ENCODE peak calls at places on chromosomes 5 and 9, in six cellular contexts. One of them, this sample, is unnamed.
A peak's percentile ranks its signal among the peaks of the same experiment; 100 is the strongest.

GRCh38 chr5:132114150-132115121 is 40.8 kb downstream of the CSF2 start:
- DNase-seq in NCI-H2081: no peak
- DNase-seq in kidney tubule cell: no peak
- DNase-seq in stimulated activated CD8-positive, alpha-beta memory T cell treated with anti-CD3 and anti-CD28 coated beads, Interleukin-12 subunit alpha, Interleukin-12 subunit beta, amount 100 ng/mL, for 1 hour: no peak
- DNase-seq in amniotic stem cell: no peak
- DNase-seq in neural crest cell: no peak
- DNase-seq in this sample: no peak

GRCh38 chr5:32562841-32563240 is 22.5 kb upstream of the SUB1 start:
- DNase-seq in NCI-H2081: no peak
- DNase-seq in kidney tubule cell: no peak
- DNase-seq in stimulated activated CD8-positive, alpha-beta memory T cell treated with anti-CD3 and anti-CD28 coated beads, Interleukin-12 subunit alpha, Interleukin-12 subunit beta, amount 100 ng/mL, for 1 hour: no peak
- DNase-seq in amniotic stem cell: no peak
- DNase-seq in neural crest cell: no peak
- DNase-seq in this sample: no peak

GRCh38 chr9:110738982-110739381 is 70.4 kb downstream of the MUSK start:
- DNase-seq in NCI-H2081: no peak
- DNase-seq in kidney tubule cell: peak; percentile 47
- DNase-seq in stimulated activated CD8-positive, alpha-beta memory T cell treated with anti-CD3 and anti-CD28 coated beads, Interleukin-12 subunit alpha, Interleukin-12 subunit beta, amount 100 ng/mL, for 1 hour: no peak
- DNase-seq in amniotic stem cell: no peak
- DNase-seq in neural crest cell: no peak
- DNase-seq in this sample: no peak

GRCh38 chr5:144697847-144698262 is 527.2 kb downstream of the KCTD16 start:
- DNase-seq in NCI-H2081: no peak
- DNase-seq in kidney tubule cell: peak; percentile 93
- DNase-seq in stimulated activated CD8-positive, alpha-beta memory T cell treated with anti-CD3 and anti-CD28 coated beads, Interleukin-12 subunit alpha, Interleukin-12 subunit beta, amount 100 ng/mL, for 1 hour: no peak
- DNase-seq in amniotic stem cell: peak; percentile 94
- DNase-seq in neural crest cell: no peak
- DNase-seq in this sample: no peak

GRCh38 chr5:68216737-68217231 is 1.2 kb downstream of the PIK3R1 start:
- DNase-seq in NCI-H2081: peak; percentile 27
- DNase-seq in kidney tubule cell: peak; percentile 33
- DNase-seq in stimulated activated CD8-positive, alpha-beta memory T cell treated with anti-CD3 and anti-CD28 coated beads, Interleukin-12 subunit alpha, Interleukin-12 subunit beta, amount 100 ng/mL, for 1 hour: no peak
- DNase-seq in amniotic stem cell: no peak
- DNase-seq in neural crest cell: no peak
- DNase-seq in this sample: no peak

GRCh38 chr5:1550287-1551076 is 26.7 kb upstream of the LPCAT1 start:
- DNase-seq in NCI-H2081: no peak
- DNase-seq in kidney tubule cell: no peak
- DNase-seq in stimulated activated CD8-positive, alpha-beta memory T cell treated with anti-CD3 and anti-CD28 coated beads, Interleukin-12 subunit alpha, Interleukin-12 subunit beta, amount 100 ng/mL, for 1 hour: no peak
- DNase-seq in amniotic stem cell: no peak
- DNase-seq in neural crest cell: no peak
- DNase-seq in this sample: no peak

GRCh38 chr5:171157775-171158174 is 151.3 kb upstream of the TLX3 start:
- DNase-seq in NCI-H2081: peak; percentile 89
- DNase-seq in kidney tubule cell: no peak
- DNase-seq in stimulated activated CD8-positive, alpha-beta memory T cell treated with anti-CD3 and anti-CD28 coated beads, Interleukin-12 subunit alpha, Interleukin-12 subunit beta, amount 100 ng/mL, for 1 hour: no peak
- DNase-seq in amniotic stem cell: no peak
- DNase-seq in neural crest cell: no peak
- DNase-seq in this sample: peak; percentile 80

GRCh38 chr9:130835441-130836298 is 616 bp downstream of the ABL1 start:
- DNase-seq in NCI-H2081: peak; percentile 52
- DNase-seq in kidney tubule cell: peak; percentile 35
- DNase-seq in stimulated activated CD8-positive, alpha-beta memory T cell treated with anti-CD3 and anti-CD28 coated beads, Interleukin-12 subunit alpha, Interleukin-12 subunit beta, amount 100 ng/mL, for 1 hour: no peak
- DNase-seq in amniotic stem cell: no peak
- DNase-seq in neural crest cell: peak; percentile 37
- DNase-seq in this sample: peak; percentile 19

GRCh38 chr5:80958611-80959010 is 1.6 kb upstream of the RASGRF2 start:
- DNase-seq in NCI-H2081: peak; percentile 67
- DNase-seq in kidney tubule cell: no peak
- DNase-seq in stimulated activated CD8-positive, alpha-beta memory T cell treated with anti-CD3 and anti-CD28 coated beads, Interleukin-12 subunit alpha, Interleukin-12 subunit beta, amount 100 ng/mL, for 1 hour: no peak
- DNase-seq in amniotic stem cell: no peak
- DNase-seq in neural crest cell: no peak
- DNase-seq in this sample: no peak

GRCh38 chr9:89171693-89172092 is 6.9 kb downstream of the SHC3 start:
- DNase-seq in NCI-H2081: no peak
- DNase-seq in kidney tubule cell: no peak
- DNase-seq in stimulated activated CD8-positive, alpha-beta memory T cell treated with anti-CD3 and anti-CD28 coated beads, Interleukin-12 subunit alpha, Interleukin-12 subunit beta, amount 100 ng/mL, for 1 hour: no peak
- DNase-seq in amniotic stem cell: no peak
- DNase-seq in neural crest cell: no peak
- DNase-seq in this sample: peak; percentile 8

GRCh38 chr9:6055213-6055612 is 39.8 kb upstream of the RANBP6 start:
- DNase-seq in NCI-H2081: peak; percentile 72
- DNase-seq in kidney tubule cell: peak; percentile 91
- DNase-seq in stimulated activated CD8-positive, alpha-beta memory T cell treated with anti-CD3 and anti-CD28 coated beads, Interleukin-12 subunit alpha, Interleukin-12 subunit beta, amount 100 ng/mL, for 1 hour: peak; percentile 21
- DNase-seq in amniotic stem cell: peak; percentile 19
- DNase-seq in neural crest cell: peak; percentile 23
- DNase-seq in this sample: peak; percentile 41

GRCh38 chr5:169350016-169350415 is 49.1 kb upstream of the SLIT3 start:
- DNase-seq in NCI-H2081: no peak
- DNase-seq in kidney tubule cell: peak; percentile 95
- DNase-seq in stimulated activated CD8-positive, alpha-beta memory T cell treated with anti-CD3 and anti-CD28 coated beads, Interleukin-12 subunit alpha, Interleukin-12 subunit beta, amount 100 ng/mL, for 1 hour: no peak
- DNase-seq in amniotic stem cell: peak; percentile 59
- DNase-seq in neural crest cell: no peak
- DNase-seq in this sample: no peak

GRCh38 chr5:180204420-180204819 is 4.6 kb downstream of the RASGEF1C start:
- DNase-seq in NCI-H2081: no peak
- DNase-seq in kidney tubule cell: no peak
- DNase-seq in stimulated activated CD8-positive, alpha-beta memory T cell treated with anti-CD3 and anti-CD28 coated beads, Interleukin-12 subunit alpha, Interleukin-12 subunit beta, amount 100 ng/mL, for 1 hour: no peak
- DNase-seq in amniotic stem cell: no peak
- DNase-seq in neural crest cell: no peak
- DNase-seq in this sample: no peak

GRCh38 chr5:83368317-83368716 is 103.2 kb upstream of the VCAN start:
- DNase-seq in NCI-H2081: no peak
- DNase-seq in kidney tubule cell: peak; percentile 17
- DNase-seq in stimulated activated CD8-positive, alpha-beta memory T cell treated with anti-CD3 and anti-CD28 coated beads, Interleukin-12 subunit alpha, Interleukin-12 subunit beta, amount 100 ng/mL, for 1 hour: no peak
- DNase-seq in amniotic stem cell: peak; percentile 54
- DNase-seq in neural crest cell: no peak
- DNase-seq in this sample: no peak

GRCh38 chr5:55407059-55407684 is 99.4 kb downstream of the MTREX start:
- DNase-seq in NCI-H2081: peak; percentile 18
- DNase-seq in kidney tubule cell: peak; percentile 37
- DNase-seq in stimulated activated CD8-positive, alpha-beta memory T cell treated with anti-CD3 and anti-CD28 coated beads, Interleukin-12 subunit alpha, Interleukin-12 subunit beta, amount 100 ng/mL, for 1 hour: no peak
- DNase-seq in amniotic stem cell: peak; percentile 10
- DNase-seq in neural crest cell: no peak
- DNase-seq in this sample: no peak

GRCh38 chr9:3323714-3324113 is 202.1 kb downstream of the RFX3 start:
- DNase-seq in NCI-H2081: no peak
- DNase-seq in kidney tubule cell: no peak
- DNase-seq in stimulated activated CD8-positive, alpha-beta memory T cell treated with anti-CD3 and anti-CD28 coated beads, Interleukin-12 subunit alpha, Interleukin-12 subunit beta, amount 100 ng/mL, for 1 hour: no peak
- DNase-seq in amniotic stem cell: no peak
- DNase-seq in neural crest cell: no peak
- DNase-seq in this sample: no peak

GRCh38 chr5:151051066-151051930 is 29.5 kb downstream of the TNIP1 start:
- DNase-seq in NCI-H2081: peak; percentile 25
- DNase-seq in kidney tubule cell: peak; percentile 78
- DNase-seq in stimulated activated CD8-positive, alpha-beta memory T cell treated with anti-CD3 and anti-CD28 coated beads, Interleukin-12 subunit alpha, Interleukin-12 subunit beta, amount 100 ng/mL, for 1 hour: peak; percentile 41
- DNase-seq in amniotic stem cell: peak; percentile 47
- DNase-seq in neural crest cell: peak; percentile 71
- DNase-seq in this sample: peak; percentile 14

GRCh38 chr9:113957778-113958430 is 81.8 kb downstream of the ZNF618 start:
- DNase-seq in NCI-H2081: no peak
- DNase-seq in kidney tubule cell: peak; percentile 92
- DNase-seq in stimulated activated CD8-positive, alpha-beta memory T cell treated with anti-CD3 and anti-CD28 coated beads, Interleukin-12 subunit alpha, Interleukin-12 subunit beta, amount 100 ng/mL, for 1 hour: no peak
- DNase-seq in amniotic stem cell: peak; percentile 86
- DNase-seq in neural crest cell: no peak
- DNase-seq in this sample: no peak

GRCh38 chr5:19352120-19352519 is 635.9 kb downstream of the CDH18 start:
- DNase-seq in NCI-H2081: no peak
- DNase-seq in kidney tubule cell: no peak
- DNase-seq in stimulated activated CD8-positive, alpha-beta memory T cell treated with anti-CD3 and anti-CD28 coated beads, Interleukin-12 subunit alpha, Interleukin-12 subunit beta, amount 100 ng/mL, for 1 hour: no peak
- DNase-seq in amniotic stem cell: no peak
- DNase-seq in neural crest cell: no peak
- DNase-seq in this sample: no peak

GRCh38 chr5:39284552-39284951 is 65.2 kb upstream of the FYB1 start:
- DNase-seq in NCI-H2081: peak; percentile 96
- DNase-seq in kidney tubule cell: no peak
- DNase-seq in stimulated activated CD8-positive, alpha-beta memory T cell treated with anti-CD3 and anti-CD28 coated beads, Interleukin-12 subunit alpha, Interleukin-12 subunit beta, amount 100 ng/mL, for 1 hour: no peak
- DNase-seq in amniotic stem cell: no peak
- DNase-seq in neural crest cell: no peak
- DNase-seq in this sample: no peak

GRCh38 chr9:135309763-135310125 is 169.8 kb upstream of the PPP1R26 start:
- DNase-seq in NCI-H2081: no peak
- DNase-seq in kidney tubule cell: no peak
- DNase-seq in stimulated activated CD8-positive, alpha-beta memory T cell treated with anti-CD3 and anti-CD28 coated beads, Interleukin-12 subunit alpha, Interleukin-12 subunit beta, amount 100 ng/mL, for 1 hour: no peak
- DNase-seq in amniotic stem cell: no peak
- DNase-seq in neural crest cell: no peak
- DNase-seq in this sample: no peak

GRCh38 chr9:137989156-137989555 is 111.6 kb downstream of the CACNA1B start:
- DNase-seq in NCI-H2081: no peak
- DNase-seq in kidney tubule cell: no peak
- DNase-seq in stimulated activated CD8-positive, alpha-beta memory T cell treated with anti-CD3 and anti-CD28 coated beads, Interleukin-12 subunit alpha, Interleukin-12 subunit beta, amount 100 ng/mL, for 1 hour: no peak
- DNase-seq in amniotic stem cell: no peak
- DNase-seq in neural crest cell: no peak
- DNase-seq in this sample: no peak

GRCh38 chr5:110361501-110361900 is 365.0 kb downstream of the TMEM232 start:
- DNase-seq in NCI-H2081: no peak
- DNase-seq in kidney tubule cell: peak; percentile 53
- DNase-seq in stimulated activated CD8-positive, alpha-beta memory T cell treated with anti-CD3 and anti-CD28 coated beads, Interleukin-12 subunit alpha, Interleukin-12 subunit beta, amount 100 ng/mL, for 1 hour: no peak
- DNase-seq in amniotic stem cell: no peak
- DNase-seq in neural crest cell: no peak
- DNase-seq in this sample: no peak

GRCh38 chr9:92728831-92729734 is 35.5 kb downstream of the BICD2 start:
- DNase-seq in NCI-H2081: no peak
- DNase-seq in kidney tubule cell: no peak
- DNase-seq in stimulated activated CD8-positive, alpha-beta memory T cell treated with anti-CD3 and anti-CD28 coated beads, Interleukin-12 subunit alpha, Interleukin-12 subunit beta, amount 100 ng/mL, for 1 hour: no peak
- DNase-seq in amniotic stem cell: no peak
- DNase-seq in neural crest cell: no peak
- DNase-seq in this sample: peak; percentile 4

GRCh38 chr5:37776826-37777225 is 63.0 kb downstream of the GDNF start:
- DNase-seq in NCI-H2081: no peak
- DNase-seq in kidney tubule cell: no peak
- DNase-seq in stimulated activated CD8-positive, alpha-beta memory T cell treated with anti-CD3 and anti-CD28 coated beads, Interleukin-12 subunit alpha, Interleukin-12 subunit beta, amount 100 ng/mL, for 1 hour: no peak
- DNase-seq in amniotic stem cell: peak; percentile 12
- DNase-seq in neural crest cell: no peak
- DNase-seq in this sample: no peak

GRCh38 chr9:133304477-133305377 is 29.7 kb upstream of the ABO start:
- DNase-seq in NCI-H2081: no peak
- DNase-seq in kidney tubule cell: no peak
- DNase-seq in stimulated activated CD8-positive, alpha-beta memory T cell treated with anti-CD3 and anti-CD28 coated beads, Interleukin-12 subunit alpha, Interleukin-12 subunit beta, amount 100 ng/mL, for 1 hour: no peak
- DNase-seq in amniotic stem cell: no peak
- DNase-seq in neural crest cell: no peak
- DNase-seq in this sample: no peak

GRCh38 chr5:80834710-80835109 is 125.5 kb upstream of the RASGRF2 start:
- DNase-seq in NCI-H2081: no peak
- DNase-seq in kidney tubule cell: peak; percentile 3
- DNase-seq in stimulated activated CD8-positive, alpha-beta memory T cell treated with anti-CD3 and anti-CD28 coated beads, Interleukin-12 subunit alpha, Interleukin-12 subunit beta, amount 100 ng/mL, for 1 hour: no peak
- DNase-seq in amniotic stem cell: no peak
- DNase-seq in neural crest cell: no peak
- DNase-seq in this sample: no peak

GRCh38 chr9:132583584-132584304 is 1.3 kb downstream of the BARHL1 start:
- DNase-seq in NCI-H2081: no peak
- DNase-seq in kidney tubule cell: no peak
- DNase-seq in stimulated activated CD8-positive, alpha-beta memory T cell treated with anti-CD3 and anti-CD28 coated beads, Interleukin-12 subunit alpha, Interleukin-12 subunit beta, amount 100 ng/mL, for 1 hour: no peak
- DNase-seq in amniotic stem cell: no peak
- DNase-seq in neural crest cell: no peak
- DNase-seq in this sample: no peak

GRCh38 chr5:142869883-142870282 is 99.7 kb downstream of the ARHGAP26 start:
- DNase-seq in NCI-H2081: peak; percentile 9
- DNase-seq in kidney tubule cell: peak; percentile 48
- DNase-seq in stimulated activated CD8-positive, alpha-beta memory T cell treated with anti-CD3 and anti-CD28 coated beads, Interleukin-12 subunit alpha, Interleukin-12 subunit beta, amount 100 ng/mL, for 1 hour: no peak
- DNase-seq in amniotic stem cell: no peak
- DNase-seq in neural crest cell: no peak
- DNase-seq in this sample: no peak

GRCh38 chr9:75979362-75979761 is 88.9 kb downstream of the PCSK5 start:
- DNase-seq in NCI-H2081: no peak
- DNase-seq in kidney tubule cell: peak; percentile 18
- DNase-seq in stimulated activated CD8-positive, alpha-beta memory T cell treated with anti-CD3 and anti-CD28 coated beads, Interleukin-12 subunit alpha, Interleukin-12 subunit beta, amount 100 ng/mL, for 1 hour: no peak
- DNase-seq in amniotic stem cell: no peak
- DNase-seq in neural crest cell: no peak
- DNase-seq in this sample: no peak

GRCh38 chr9:124975131-124975530 is 34.2 kb upstream of the GOLGA1 start:
- DNase-seq in NCI-H2081: no peak
- DNase-seq in kidney tubule cell: peak; percentile 16
- DNase-seq in stimulated activated CD8-positive, alpha-beta memory T cell treated with anti-CD3 and anti-CD28 coated beads, Interleukin-12 subunit alpha, Interleukin-12 subunit beta, amount 100 ng/mL, for 1 hour: no peak
- DNase-seq in amniotic stem cell: no peak
- DNase-seq in neural crest cell: no peak
- DNase-seq in this sample: no peak

GRCh38 chr9:91836515-91836914 is 113.5 kb downstream of the ROR2 start:
- DNase-seq in NCI-H2081: no peak
- DNase-seq in kidney tubule cell: no peak
- DNase-seq in stimulated activated CD8-positive, alpha-beta memory T cell treated with anti-CD3 and anti-CD28 coated beads, Interleukin-12 subunit alpha, Interleukin-12 subunit beta, amount 100 ng/mL, for 1 hour: no peak
- DNase-seq in amniotic stem cell: no peak
- DNase-seq in neural crest cell: no peak
- DNase-seq in this sample: no peak

GRCh38 chr5:114327987-114328386 is 33.9 kb upstream of the KCNN2 start:
- DNase-seq in NCI-H2081: no peak
- DNase-seq in kidney tubule cell: no peak
- DNase-seq in stimulated activated CD8-positive, alpha-beta memory T cell treated with anti-CD3 and anti-CD28 coated beads, Interleukin-12 subunit alpha, Interleukin-12 subunit beta, amount 100 ng/mL, for 1 hour: no peak
- DNase-seq in amniotic stem cell: no peak
- DNase-seq in neural crest cell: no peak
- DNase-seq in this sample: no peak

GRCh38 chr5:6676702-6677101 is 36.5 kb upstream of the TENT4A start:
- DNase-seq in NCI-H2081: no peak
- DNase-seq in kidney tubule cell: peak; percentile 64
- DNase-seq in stimulated activated CD8-positive, alpha-beta memory T cell treated with anti-CD3 and anti-CD28 coated beads, Interleukin-12 subunit alpha, Interleukin-12 subunit beta, amount 100 ng/mL, for 1 hour: no peak
- DNase-seq in amniotic stem cell: no peak
- DNase-seq in neural crest cell: no peak
- DNase-seq in this sample: no peak

GRCh38 chr9:86774101-86774500 is 173.2 kb downstream of the GAS1 start:
- DNase-seq in NCI-H2081: no peak
- DNase-seq in kidney tubule cell: no peak
- DNase-seq in stimulated activated CD8-positive, alpha-beta memory T cell treated with anti-CD3 and anti-CD28 coated beads, Interleukin-12 subunit alpha, Interleukin-12 subunit beta, amount 100 ng/mL, for 1 hour: no peak
- DNase-seq in amniotic stem cell: no peak
- DNase-seq in neural crest cell: no peak
- DNase-seq in this sample: no peak

GRCh38 chr9:134296301-134297081 is 29.8 kb upstream of the RXRA start:
- DNase-seq in NCI-H2081: no peak
- DNase-seq in kidney tubule cell: no peak
- DNase-seq in stimulated activated CD8-positive, alpha-beta memory T cell treated with anti-CD3 and anti-CD28 coated beads, Interleukin-12 subunit alpha, Interleukin-12 subunit beta, amount 100 ng/mL, for 1 hour: no peak
- DNase-seq in amniotic stem cell: no peak
- DNase-seq in neural crest cell: no peak
- DNase-seq in this sample: no peak

GRCh38 chr5:127439544-127440096 is 77.8 kb upstream of the PRRC1 start:
- DNase-seq in NCI-H2081: no peak
- DNase-seq in kidney tubule cell: no peak
- DNase-seq in stimulated activated CD8-positive, alpha-beta memory T cell treated with anti-CD3 and anti-CD28 coated beads, Interleukin-12 subunit alpha, Interleukin-12 subunit beta, amount 100 ng/mL, for 1 hour: no peak
- DNase-seq in amniotic stem cell: no peak
- DNase-seq in neural crest cell: no peak
- DNase-seq in this sample: no peak

GRCh38 chr9:94210616-94211603 is 48.2 kb upstream of the ZNF169 start:
- DNase-seq in NCI-H2081: no peak
- DNase-seq in kidney tubule cell: peak; percentile 15
- DNase-seq in stimulated activated CD8-positive, alpha-beta memory T cell treated with anti-CD3 and anti-CD28 coated beads, Interleukin-12 subunit alpha, Interleukin-12 subunit beta, amount 100 ng/mL, for 1 hour: no peak
- DNase-seq in amniotic stem cell: no peak
- DNase-seq in neural crest cell: no peak
- DNase-seq in this sample: no peak